ENCODE peak calls at places on chromosomes 11 and 22, in five cellular contexts. D is mesenchymal stem cell, T is keratinocyte, Y is neuronal stem cell, C is endothelial cell of umbilical vein. L is an unnamed sample.
A peak's percentile ranks its signal among the peaks of the same experiment; 100 is the strongest.

GRCh38 chr11:38952698-38953097 is 2354.7 kb upstream of the RAG2 start:
- DNase-seq in D (no peak), T (peak; percentile 32), Y (no peak), C (no peak), L (no peak)

GRCh38 chr22:45262931-45263789 is 21.6 kb upstream of the UPK3A start:
- DNase-seq in D (no peak), T (no peak), Y (no peak), C (no peak), L (no peak)

GRCh38 chr11:112961146-112961668 is at the start of gene NCAM1:
- DNase-seq in D (peak; percentile 90), T (no peak), Y (peak; percentile 98), C (peak; percentile 34), L (peak; percentile 13)

GRCh38 chr11:90930252-90930651 is 707.4 kb upstream of the CHORDC1 start:
- DNase-seq in D (no peak), T (no peak), Y (no peak), C (no peak), L (no peak)

GRCh38 chr11:73139476-73140198 is 2.5 kb downstream of the FCHSD2 start:
- DNase-seq in D (peak; percentile 43), T (no peak), Y (no peak), C (peak; percentile 89), L (peak; percentile 25)

GRCh38 chr11:32121012-32121411 is 30.1 kb downstream of the RCN1 start:
- DNase-seq in D (no peak), T (no peak), Y (no peak), C (no peak), L (no peak)

GRCh38 chr11:109704432-109704831 is 282.4 kb downstream of the C11orf87 start:
- DNase-seq in D (no peak), T (no peak), Y (no peak), C (no peak), L (no peak)

GRCh38 chr11:15236514-15236913 is 121.8 kb downstream of the INSC start:
- DNase-seq in D (no peak), T (no peak), Y (no peak), C (no peak), L (no peak)

GRCh38 chr11:15988693-15989231 is 367.6 kb downstream of the SOX6 start:
- DNase-seq in D (no peak), T (no peak), Y (no peak), C (no peak), L (no peak)

GRCh38 chr11:130947481-130947880 is 31.2 kb upstream of the SNX19 start:
- DNase-seq in D (no peak), T (peak; percentile 78), Y (no peak), C (no peak), L (no peak)

GRCh38 chr11:59865031-59865430 is 1.3 kb downstream of the TCN1 start:
- DNase-seq in D (no peak), T (no peak), Y (no peak), C (peak; percentile 95), L (no peak)

DNA sequence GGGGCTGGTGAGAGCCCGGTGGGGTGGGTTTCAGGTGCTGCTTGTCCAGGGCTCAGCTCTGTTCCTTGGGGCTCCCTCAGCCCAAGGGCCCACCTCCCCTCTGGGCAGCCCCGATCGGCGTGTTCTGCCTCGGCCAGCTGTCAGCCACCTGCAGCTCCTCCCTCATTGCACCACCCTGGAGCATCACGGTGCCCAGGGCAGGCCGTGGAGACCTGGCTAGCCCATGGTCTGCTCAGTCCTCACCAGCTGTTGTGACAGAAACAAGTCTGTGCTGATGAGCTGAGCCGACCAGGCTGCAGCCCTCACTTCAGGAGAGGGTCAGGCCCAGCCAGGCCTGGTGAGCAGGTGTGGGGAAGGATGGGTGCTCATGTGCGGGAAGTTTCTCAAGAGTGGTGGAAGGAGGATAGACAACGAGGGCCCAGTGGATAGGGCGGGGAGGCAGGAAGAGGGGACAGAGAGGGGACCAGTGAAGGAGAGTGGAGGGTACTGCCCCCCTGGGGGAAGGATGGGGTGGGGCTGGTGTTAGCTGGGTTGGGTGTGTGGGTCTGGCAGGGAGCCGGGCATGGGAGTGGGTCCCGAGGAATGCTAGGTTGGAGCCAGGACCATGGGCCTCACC is 16.5 kb upstream of the RTN4R start:
- DNase-seq in D (no peak), T (no peak), Y (no peak), C (no peak), L (no peak)
- H3K27ac ChIP-seq in D (no peak overlapping the region), T (no peak overlapping the region), Y (no peak overlapping the region), C (no peak overlapping the region), L (no peak overlapping the region)

DNA sequence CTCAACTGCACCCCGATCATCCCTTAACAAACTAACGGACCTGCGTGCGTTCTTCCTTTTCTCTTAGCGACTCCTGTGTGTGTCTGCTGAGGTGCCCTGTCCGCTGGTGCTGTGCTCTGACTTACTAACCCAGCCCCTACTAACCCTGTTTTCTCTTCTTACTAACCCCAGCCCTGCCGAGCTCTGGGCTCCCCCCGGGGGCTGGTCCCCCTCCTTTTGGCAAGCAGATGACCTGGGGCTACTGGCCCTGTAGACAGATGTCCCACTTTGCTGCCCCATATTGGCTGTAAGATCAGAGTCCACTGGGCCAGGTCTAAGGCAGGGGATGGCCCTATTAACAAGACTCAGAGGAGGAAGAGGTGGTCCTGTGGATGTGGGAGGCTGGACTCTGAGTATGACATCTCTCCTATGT is 14.7 kb downstream of the MIAT start:
- DNase-seq in D (no peak), T (no peak), Y (no peak), C (no peak), L (no peak)
- H3K4me3 ChIP-seq in D (peak overlapping the region; percentile 97), T (peak overlapping the region; percentile 97), Y (peak overlapping the region; percentile 68), C (no peak overlapping the region), L (peak overlapping the region; percentile 51)

GRCh38 chr11:79374707-79375106 is 66.1 kb downstream of the TENM4 start:
- DNase-seq in D (no peak), T (no peak), Y (no peak), C (no peak), L (no peak)

GRCh38 chr11:79377399-79377798 is 63.4 kb downstream of the TENM4 start:
- DNase-seq in D (no peak), T (no peak), Y (no peak), C (no peak), L (no peak)

GRCh38 chr11:79371152-79371551 is 69.7 kb downstream of the TENM4 start:
- DNase-seq in D (no peak), T (peak; percentile 36), Y (no peak), C (no peak), L (no peak)

GRCh38 chr11:79371724-79372123 is 69.1 kb downstream of the TENM4 start:
- DNase-seq in D (no peak), T (no peak), Y (no peak), C (no peak), L (no peak)

DNA sequence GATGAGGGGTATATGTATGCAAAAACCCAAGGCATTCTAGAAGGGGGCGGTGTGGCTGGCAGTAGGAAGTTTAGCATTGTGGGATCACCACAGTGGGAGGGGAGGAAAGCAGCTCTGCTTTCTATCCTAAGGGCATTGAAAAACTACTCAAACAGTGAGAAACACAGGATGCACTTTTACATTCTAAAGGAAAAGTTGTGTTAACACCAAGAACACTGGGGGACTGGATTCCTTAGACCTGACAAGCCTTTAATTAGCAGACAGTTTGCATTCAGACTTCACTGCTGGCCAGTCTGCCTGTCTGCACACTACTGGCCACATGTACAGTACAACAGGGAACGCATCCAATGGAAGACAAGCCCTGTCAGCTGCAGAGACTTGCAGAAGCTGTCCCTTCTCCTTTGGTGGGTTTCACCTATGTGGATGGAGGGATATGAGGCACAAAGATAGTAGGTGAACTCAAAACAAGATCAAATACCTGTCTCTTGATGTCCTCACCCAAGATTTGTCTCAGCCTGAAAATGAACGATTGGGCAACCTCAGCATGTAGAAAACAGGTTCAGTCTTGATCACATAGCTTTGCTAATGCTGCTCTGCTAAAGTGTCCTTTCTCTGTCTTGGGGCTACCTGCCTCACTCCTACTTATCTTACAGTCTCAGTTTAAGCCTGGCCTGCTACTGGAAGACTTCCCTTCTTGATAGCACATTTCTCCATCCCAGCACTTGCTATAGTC is 64.8 kb downstream of the TENM4 start:
- DNase-seq in D (no peak), T (peak; percentile 71), Y (no peak), C (no peak), L (no peak)
- H3K27ac ChIP-seq in D (no peak overlapping the region), T (peak overlapping the region; percentile 38), Y (no peak overlapping the region), C (no peak overlapping the region), L (no peak overlapping the region)

DNA sequence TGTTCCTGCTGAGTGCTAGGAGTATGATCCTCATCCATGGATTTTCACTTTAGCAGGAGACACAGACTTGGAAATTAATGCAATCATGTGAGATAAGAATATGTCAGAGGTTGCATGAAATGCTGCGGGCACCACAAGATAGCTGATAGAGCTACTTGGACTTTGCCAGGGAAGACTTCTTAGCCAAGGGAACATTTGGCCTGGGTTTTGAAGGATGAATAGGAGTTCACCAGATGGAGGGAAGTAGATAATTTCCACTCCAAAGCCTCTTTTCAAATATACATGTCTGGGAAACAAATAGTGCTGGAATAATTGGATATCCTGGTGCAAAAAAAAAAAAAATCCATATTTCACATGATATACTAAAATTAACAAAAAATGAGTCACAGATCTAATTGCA is 44.2 kb downstream of the MYO18B start:
- DNase-seq in D (no peak), T (no peak), Y (no peak), C (no peak), L (no peak)
- H3K4me3 ChIP-seq in D (no peak overlapping the region), T (no peak overlapping the region), Y (no peak overlapping the region), C (no peak overlapping the region), L (no peak overlapping the region)

DNA sequence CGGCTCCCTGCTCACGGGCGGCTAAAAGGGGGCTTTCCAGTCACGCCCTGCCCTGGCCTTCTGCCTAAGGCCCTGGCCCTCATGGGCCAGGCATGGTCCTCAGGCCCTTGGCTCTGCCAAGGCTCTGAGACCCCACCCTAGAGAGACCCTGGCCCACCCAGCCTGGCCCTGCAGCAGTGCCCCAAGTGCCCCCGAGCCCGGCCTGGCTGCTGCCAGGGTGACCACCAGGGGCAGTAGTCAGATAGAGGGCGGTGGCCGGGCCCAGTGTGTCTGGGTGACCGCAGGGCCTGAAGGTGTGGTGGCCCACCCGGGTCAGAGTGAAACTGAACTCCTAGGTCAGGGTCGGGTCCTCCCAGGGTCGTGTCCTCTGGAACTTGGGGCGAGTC is 29.4 kb upstream of the CCDC188 start:
- DNase-seq in D (no peak), T (no peak), Y (no peak), C (no peak), L (no peak)
- H3K27ac ChIP-seq in D (no peak overlapping the region), T (no peak overlapping the region), Y (no peak overlapping the region), C (no peak overlapping the region), L (no peak overlapping the region)